ENCODE peak calls at places on chromosomes 7 and 10, in eight cellular contexts. M is CD8-positive, alpha-beta T cell; J is AG10803; Y is hepatocyte; L is lower lobe of right lung; X is HCT116; Q is psoas muscle; P is AG04449. V is an unnamed sample.

GRCh38 chr7:12146813-12147212 is 64.3 kb upstream of the TMEM106B start:
- DNase-seq in P (no peak), Y (no peak), Q (no peak), M (no peak), X (no peak), J (no peak), L (no peak), V (no peak)

GRCh38 chr7:114414151-114415053 is at the start of gene FOXP2:
- DNase-seq in L (no peak), X (no peak), P (no peak), Q (no peak), Y (no peak), J (peak), M (no peak), V (peak)

GRCh38 chr10:15879663-15880062 is 19.4 kb upstream of the MINDY3 start:
- DNase-seq in P (no peak), L (no peak), X (no peak), Q (no peak), J (no peak), M (no peak), Y (no peak), V (no peak)

GRCh38 chr10:128792426-128793140 is 666.4 kb upstream of the MKI67 start:
- DNase-seq in Q (no peak), L (no peak), X (no peak), J (no peak), Y (no peak), M (no peak), P (no peak), V (no peak)

GRCh38 chr7:27901028-27901760 is 161.2 kb downstream of the TAX1BP1 start:
- DNase-seq in M (no peak), X (no peak), J (peak), Y (no peak), Q (no peak), P (no peak), L (no peak), V (peak)

GRCh38 chr10:132939957-132940790 is 2.2 kb downstream of the CFAP46 start:
- DNase-seq in J (peak), X (no peak), L (peak), Q (peak), P (no peak), M (no peak), Y (peak), V (peak)

GRCh38 chr7:2162959-2163358 is 69.8 kb downstream of the MAD1L1 start:
- DNase-seq in Q (no peak), X (no peak), M (no peak), L (no peak), Y (no peak), J (peak), P (no peak), V (peak)

GRCh38 chr10:104059364-104059763 is 26.3 kb downstream of the COL17A1 start:
- DNase-seq in L (no peak), X (no peak), Q (no peak), M (no peak), J (no peak), Y (peak), P (no peak), V (no peak)

GRCh38 chr7:36994456-36995112 is 270.3 kb upstream of the AOAH start:
- DNase-seq in X (no peak), J (no peak), Q (no peak), P (no peak), M (no peak), Y (no peak), L (no peak), V (no peak)

GRCh38 chr7:44853391-44853790 is 5.5 kb upstream of the H2AZ2 start:
- DNase-seq in X (peak), L (no peak), M (no peak), Y (no peak), J (no peak), Q (no peak), P (no peak), V (no peak)

GRCh38 chr10:92822060-92822634 is 26.2 kb upstream of the EXOC6 start:
- DNase-seq in L (no peak), J (peak), Q (no peak), X (no peak), Y (peak), P (no peak), M (no peak), V (peak)

GRCh38 chr10:97207756-97208346 is 22.1 kb upstream of the SLIT1 start:
- DNase-seq in X (no peak), Y (no peak), J (no peak), Q (no peak), L (no peak), P (no peak), M (no peak), V (no peak)

GRCh38 chr10:97234403-97234802 is 48.6 kb upstream of the SLIT1 start:
- DNase-seq in L (no peak), J (peak), P (no peak), X (peak), M (no peak), Y (peak), Q (no peak), V (peak)

GRCh38 chr10:5196613-5197234 is at the start of gene AKR1C4:
- DNase-seq in J (peak), P (no peak), X (no peak), Y (peak), L (no peak), Q (no peak), M (no peak), V (peak)

GRCh38 chr7:5286933-5287332 is 4.2 kb downstream of the SLC29A4 start:
- DNase-seq in L (no peak), Q (no peak), X (no peak), Y (no peak), P (no peak), M (no peak), J (no peak), V (no peak)

GRCh38 chr7:5282464-5283316 is at the start of gene SLC29A4:
- DNase-seq in L (no peak), Y (peak), X (peak), J (peak), M (no peak), Q (peak), P (no peak), V (peak)

GRCh38 chr7:5287802-5288201 is 5.1 kb downstream of the SLC29A4 start:
- DNase-seq in X (no peak), Q (no peak), M (no peak), Y (no peak), P (no peak), L (no peak), J (no peak), V (no peak)

GRCh38 chr7:5283421-5284303 is 919 bp downstream of the SLC29A4 start:
- DNase-seq in L (no peak), J (no peak), Q (no peak), P (no peak), M (no peak), X (no peak), Y (no peak), V (no peak)

GRCh38 chr7:5284304-5285281 is 1.9 kb downstream of the SLC29A4 start:
- DNase-seq in P (no peak), Q (no peak), L (peak), Y (peak), X (peak), J (no peak), M (no peak), V (no peak)
- TF ChIP-seq CTCF in P (peak), Q (no peak), L (no peak), Y (peak), X (peak), J (peak), M (no peak), V (peak)

GRCh38 chr7:42227931-42228591 is 8.9 kb downstream of the GLI3 start:
- DNase-seq in M (no peak), Q (peak), Y (peak), X (no peak), L (no peak), P (no peak), J (no peak), V (peak)
- H3K4me3 ChIP-seq in M (no peak), Q (peak), Y (peak), X (no peak), L (peak), P (peak), J (peak), V (peak)

GRCh38 chr10:109958059-109958458 is 34.7 kb upstream of the XPNPEP1 start:
- DNase-seq in J (no peak), L (no peak), P (no peak), M (no peak), Q (no peak), Y (no peak), X (no peak), V (no peak)

GRCh38 chr10:109957092-109957797 is 33.9 kb upstream of the XPNPEP1 start:
- DNase-seq in P (no peak), X (no peak), L (no peak), J (no peak), Y (no peak), M (no peak), Q (no peak), V (no peak)

GRCh38 chr10:109959571-109960145 is 36.3 kb upstream of the XPNPEP1 start:
- DNase-seq in X (no peak), P (no peak), Y (no peak), Q (no peak), J (no peak), M (no peak), L (no peak), V (no peak)

GRCh38 chr10:109953745-109954144 is 30.4 kb upstream of the XPNPEP1 start:
- DNase-seq in J (no peak), L (no peak), Q (no peak), P (no peak), M (no peak), X (no peak), Y (no peak), V (peak)

GRCh38 chr10:109956454-109957091 is 33.3 kb upstream of the XPNPEP1 start:
- DNase-seq in L (no peak), Q (no peak), J (peak), X (peak), Y (peak), M (no peak), P (no peak), V (peak)
- TF ChIP-seq CTCF in L (peak), Q (peak), J (peak), X (peak), Y (peak), M (peak), P (peak), V (peak)

GRCh38 chr10:4130685-4131084 is 345.7 kb upstream of the KLF6 start:
- DNase-seq in L (no peak), P (no peak), X (no peak), J (no peak), Q (no peak), M (no peak), Y (no peak), V (no peak)
- H3K4me3 ChIP-seq in L (no peak), P (no peak), X (no peak), J (no peak), Q (no peak), M (peak), Y (no peak), V (no peak)

GRCh38 chr7:47721670-47722069 is 139.8 kb upstream of the TNS3 start:
- DNase-seq in P (no peak), J (no peak), Q (no peak), M (no peak), X (no peak), L (no peak), Y (no peak), V (no peak)
- TF ChIP-seq CTCF in P (no peak), J (no peak), Q (no peak), M (no peak), X (peak), L (no peak), Y (no peak), V (no peak)

GRCh38 chr7:116501425-116502167 is 2.1 kb downstream of the CAV2 start:
- DNase-seq in L (no peak), P (no peak), X (no peak), Q (no peak), Y (peak), M (no peak), J (peak), V (peak)
- H3K4me3 ChIP-seq in L (peak), P (peak), X (peak), Q (peak), Y (peak), M (no peak), J (peak), V (peak)

DNA sequence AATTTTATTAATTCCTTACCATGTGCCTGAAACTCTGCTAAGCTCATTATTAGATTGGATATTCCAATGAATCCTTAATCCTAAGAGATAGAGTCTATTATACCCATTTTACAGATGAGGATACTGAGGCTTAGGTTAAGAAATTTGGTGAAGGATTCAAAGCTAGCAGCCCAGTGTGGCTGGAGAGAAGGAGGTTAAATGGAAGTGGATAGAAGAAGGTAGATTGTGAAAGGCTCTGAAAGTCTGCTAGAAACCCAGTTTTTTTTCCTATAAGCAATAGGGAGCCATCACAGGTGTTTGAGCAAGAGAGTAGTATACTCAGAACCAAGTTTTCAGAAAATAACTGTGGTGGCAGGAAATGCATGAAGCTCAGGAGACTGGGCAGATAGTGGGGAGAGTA is 265.8 kb upstream of the NEBL start:
- DNase-seq in L (no peak), J (no peak), Y (no peak), Q (no peak), M (no peak), X (no peak), P (no peak), V (no peak)
- TF ChIP-seq CTCF in L (no peak), J (no peak), Y (no peak), Q (no peak), M (no peak), X (no peak), P (no peak), V (no peak)

GRCh38 chr7:110830778-110831177 is 260.1 kb upstream of the LRRN3 start:
- DNase-seq in P (no peak), Y (no peak), L (no peak), J (no peak), M (no peak), Q (no peak), X (no peak), V (no peak)
- H3K4me3 ChIP-seq in P (no peak), Y (no peak), L (no peak), J (no peak), M (no peak), Q (no peak), X (no peak), V (no peak)